ENCODE peak calls at places on chromosomes 2 and 18, in six cellular contexts. One of them, this sample, is unnamed.

GRCh38 chr18:39480494-39481245 is 1915.1 kb upstream of the CELF4 start:
- DNase-seq in A673: no peak
- DNase-seq in GM20000: no peak
- DNase-seq in GM12865: no peak
- DNase-seq in A549: no peak
- DNase-seq in WTC11: no peak
- DNase-seq in this sample: no peak

GRCh38 chr18:5772706-5773105 is 122.6 kb downstream of the TMEM200C start:
- DNase-seq in WTC11: no peak
- DNase-seq in A549: no peak
- DNase-seq in GM20000: no peak
- DNase-seq in A673: no peak
- DNase-seq in GM12865: no peak
- DNase-seq in this sample: no peak

GRCh38 chr2:46010925-46011490 is 286.2 kb upstream of the EPAS1 start:
- DNase-seq in WTC11: no peak
- DNase-seq in A673: peak
- DNase-seq in GM12865: peak
- DNase-seq in A549: peak
- DNase-seq in GM20000: peak
- DNase-seq in this sample: no peak

GRCh38 chr2:207008105-207008990 is 69.0 kb downstream of the CPO start:
- DNase-seq in A673: peak
- DNase-seq in A549: no peak
- DNase-seq in GM20000: no peak
- DNase-seq in WTC11: peak
- DNase-seq in GM12865: no peak
- DNase-seq in this sample: no peak

GRCh38 chr2:150255528-150255927 is 231.9 kb downstream of the RND3 start:
- DNase-seq in GM12865: no peak
- DNase-seq in GM20000: no peak
- DNase-seq in A673: no peak
- DNase-seq in A549: no peak
- DNase-seq in WTC11: no peak
- DNase-seq in this sample: no peak

GRCh38 chr2:29606105-29606871 is 315.1 kb downstream of the ALK start:
- DNase-seq in A549: no peak
- DNase-seq in A673: peak
- DNase-seq in GM12865: no peak
- DNase-seq in WTC11: no peak
- DNase-seq in GM20000: no peak
- DNase-seq in this sample: no peak

GRCh38 chr2:164840458-164840929 is 1.1 kb downstream of the COBLL1 start:
- DNase-seq in GM20000: no peak
- DNase-seq in WTC11: peak
- DNase-seq in A549: peak
- DNase-seq in A673: peak
- DNase-seq in GM12865: no peak
- DNase-seq in this sample: peak

GRCh38 chr2:41579811-41580210 is 468.0 kb upstream of the PKDCC start:
- DNase-seq in GM20000: no peak
- DNase-seq in WTC11: no peak
- DNase-seq in A673: peak
- DNase-seq in GM12865: no peak
- DNase-seq in A549: no peak
- DNase-seq in this sample: no peak

GRCh38 chr18:12410121-12410520 is 2.4 kb downstream of the PRELID3A start:
- DNase-seq in A673: no peak
- DNase-seq in A549: no peak
- DNase-seq in WTC11: no peak
- DNase-seq in GM20000: no peak
- DNase-seq in GM12865: no peak
- DNase-seq in this sample: no peak

GRCh38 chr2:15355386-15355785 is 205.7 kb downstream of the NBAS start:
- DNase-seq in A673: no peak
- DNase-seq in GM20000: no peak
- DNase-seq in WTC11: no peak
- DNase-seq in GM12865: no peak
- DNase-seq in A549: no peak
- DNase-seq in this sample: no peak

GRCh38 chr2:28989973-28990372 is 8.9 kb downstream of the TOGARAM2 start:
- DNase-seq in A549: no peak
- DNase-seq in GM20000: no peak
- DNase-seq in WTC11: no peak
- DNase-seq in A673: no peak
- DNase-seq in GM12865: no peak
- DNase-seq in this sample: no peak

GRCh38 chr2:147989809-147990403 is 30.6 kb downstream of the ORC4 start:
- DNase-seq in A673: peak
- DNase-seq in GM20000: peak
- DNase-seq in GM12865: peak
- DNase-seq in A549: peak
- DNase-seq in WTC11: no peak
- DNase-seq in this sample: no peak

GRCh38 chr2:16273111-16273510 is 332.8 kb downstream of the MYCN start:
- DNase-seq in GM12865: no peak
- DNase-seq in WTC11: no peak
- DNase-seq in A549: no peak
- DNase-seq in A673: no peak
- DNase-seq in GM20000: no peak
- DNase-seq in this sample: no peak

GRCh38 chr2:21067863-21068537 is 24.1 kb upstream of the APOB start:
- DNase-seq in WTC11: no peak
- DNase-seq in GM20000: no peak
- DNase-seq in GM12865: no peak
- DNase-seq in A549: no peak
- DNase-seq in A673: no peak
- DNase-seq in this sample: no peak

GRCh38 chr18:34342960-34343359 is 118.2 kb upstream of the NOL4 start:
- DNase-seq in GM20000: no peak
- DNase-seq in WTC11: no peak
- DNase-seq in A549: no peak
- DNase-seq in GM12865: no peak
- DNase-seq in A673: no peak
- DNase-seq in this sample: no peak

GRCh38 chr2:20421988-20422678 is 24.7 kb upstream of the RHOB start:
- DNase-seq in WTC11: no peak
- DNase-seq in A549: no peak
- DNase-seq in GM20000: no peak
- DNase-seq in A673: no peak
- DNase-seq in GM12865: no peak
- DNase-seq in this sample: peak

GRCh38 chr2:69993048-69993565 is 31.7 kb upstream of the ASPRV1 start:
- DNase-seq in GM20000: no peak
- DNase-seq in A549: no peak
- DNase-seq in WTC11: no peak
- DNase-seq in GM12865: no peak
- DNase-seq in A673: no peak
- DNase-seq in this sample: no peak

GRCh38 chr18:47898055-47898454 is 32.4 kb downstream of the SMAD2 start:
- DNase-seq in GM20000: no peak
- DNase-seq in GM12865: no peak
- DNase-seq in A549: no peak
- DNase-seq in A673: no peak
- DNase-seq in WTC11: no peak
- DNase-seq in this sample: no peak

GRCh38 chr2:86038291-86039081 is 67.2 kb downstream of the POLR1A start:
- DNase-seq in A673: no peak
- DNase-seq in WTC11: no peak
- DNase-seq in GM12865: peak
- DNase-seq in A549: no peak
- DNase-seq in GM20000: no peak
- DNase-seq in this sample: no peak

GRCh38 chr2:46163031-46163430 is 134.2 kb upstream of the EPAS1 start:
- DNase-seq in A549: no peak
- DNase-seq in WTC11: no peak
- DNase-seq in A673: no peak
- DNase-seq in GM20000: no peak
- DNase-seq in GM12865: no peak
- DNase-seq in this sample: no peak

GRCh38 chr18:29164020-29164706 is 987.2 kb upstream of the CDH2 start:
- DNase-seq in GM20000: no peak
- DNase-seq in A549: peak
- DNase-seq in A673: peak
- DNase-seq in GM12865: no peak
- DNase-seq in WTC11: no peak
- DNase-seq in this sample: no peak

GRCh38 chr2:203799905-203800304 is 67.7 kb upstream of the CTLA4 start:
- DNase-seq in WTC11: no peak
- DNase-seq in GM20000: peak
- DNase-seq in GM12865: peak
- DNase-seq in A549: no peak
- DNase-seq in A673: no peak
- DNase-seq in this sample: no peak

GRCh38 chr2:203798296-203799157 is 69.0 kb upstream of the CTLA4 start:
- DNase-seq in GM12865: peak
- DNase-seq in A549: no peak
- DNase-seq in A673: no peak
- DNase-seq in GM20000: no peak
- DNase-seq in WTC11: no peak
- DNase-seq in this sample: no peak

GRCh38 chr2:203800783-203801182 is 66.8 kb upstream of the CTLA4 start:
- DNase-seq in GM20000: no peak
- DNase-seq in A673: no peak
- DNase-seq in WTC11: no peak
- DNase-seq in A549: no peak
- DNase-seq in GM12865: no peak
- DNase-seq in this sample: no peak

GRCh38 chr2:203797363-203798111 is 70.0 kb upstream of the CTLA4 start:
- DNase-seq in GM12865: no peak
- DNase-seq in A673: no peak
- DNase-seq in WTC11: no peak
- DNase-seq in A549: no peak
- DNase-seq in GM20000: no peak
- DNase-seq in this sample: no peak

GRCh38 chr2:203796278-203796677 is 71.3 kb upstream of the CTLA4 start:
- DNase-seq in GM20000: no peak
- DNase-seq in A673: no peak
- DNase-seq in A549: no peak
- DNase-seq in GM12865: no peak
- DNase-seq in WTC11: no peak
- DNase-seq in this sample: no peak
- TF ChIP-seq CTCF in GM20000: no peak
- TF ChIP-seq CTCF in A673: no peak
- TF ChIP-seq CTCF in A549: no peak
- TF ChIP-seq CTCF in GM12865: no peak
- TF ChIP-seq CTCF in WTC11: no peak
- TF ChIP-seq CTCF in this sample: no peak

GRCh38 chr2:101106453-101107181 is 44.6 kb downstream of the TBC1D8 start:
- DNase-seq in A673: no peak
- DNase-seq in WTC11: no peak
- DNase-seq in GM20000: no peak
- DNase-seq in A549: no peak
- DNase-seq in GM12865: no peak
- DNase-seq in this sample: no peak

GRCh38 chr2:101109451-101110140 is 41.6 kb downstream of the TBC1D8 start:
- DNase-seq in A549: no peak
- DNase-seq in GM20000: no peak
- DNase-seq in WTC11: no peak
- DNase-seq in A673: no peak
- DNase-seq in GM12865: no peak
- DNase-seq in this sample: no peak

GRCh38 chr2:101105654-101106053 is 45.5 kb downstream of the TBC1D8 start:
- DNase-seq in A549: no peak
- DNase-seq in GM20000: no peak
- DNase-seq in GM12865: no peak
- DNase-seq in A673: no peak
- DNase-seq in WTC11: no peak
- DNase-seq in this sample: no peak

GRCh38 chr2:101107246-101107645 is 43.9 kb downstream of the TBC1D8 start:
- DNase-seq in A549: no peak
- DNase-seq in A673: peak
- DNase-seq in WTC11: no peak
- DNase-seq in GM20000: no peak
- DNase-seq in GM12865: no peak
- DNase-seq in this sample: no peak

GRCh38 chr2:101108357-101108756 is 42.8 kb downstream of the TBC1D8 start:
- DNase-seq in A549: no peak
- DNase-seq in WTC11: no peak
- DNase-seq in GM12865: no peak
- DNase-seq in GM20000: no peak
- DNase-seq in A673: no peak
- DNase-seq in this sample: no peak
- TF ChIP-seq CTCF in A549: no peak
- TF ChIP-seq CTCF in WTC11: no peak
- TF ChIP-seq CTCF in GM12865: no peak
- TF ChIP-seq CTCF in GM20000: no peak
- TF ChIP-seq CTCF in A673: no peak
- TF ChIP-seq CTCF in this sample: no peak

GRCh38 chr2:133262888-133263287 is 305.4 kb downstream of the NCKAP5 start:
- DNase-seq in A549: no peak
- DNase-seq in GM12865: no peak
- DNase-seq in WTC11: no peak
- DNase-seq in GM20000: no peak
- DNase-seq in A673: peak
- DNase-seq in this sample: no peak

GRCh38 chr2:133270550-133270949 is 297.7 kb downstream of the NCKAP5 start:
- DNase-seq in A673: no peak
- DNase-seq in GM12865: no peak
- DNase-seq in GM20000: no peak
- DNase-seq in WTC11: no peak
- DNase-seq in A549: no peak
- DNase-seq in this sample: no peak

GRCh38 chr2:133266926-133267590 is 301.2 kb downstream of the NCKAP5 start:
- DNase-seq in GM20000: no peak
- DNase-seq in A549: peak
- DNase-seq in WTC11: peak
- DNase-seq in A673: peak
- DNase-seq in GM12865: no peak
- DNase-seq in this sample: peak

GRCh38 chr2:133264951-133265949 is 303.0 kb downstream of the NCKAP5 start:
- DNase-seq in A549: peak
- DNase-seq in WTC11: peak
- DNase-seq in GM20000: no peak
- DNase-seq in A673: peak
- DNase-seq in GM12865: no peak
- DNase-seq in this sample: peak

GRCh38 chr2:133266075-133266925 is 302.0 kb downstream of the NCKAP5 start:
- DNase-seq in GM12865: no peak
- DNase-seq in A549: peak
- DNase-seq in WTC11: peak
- DNase-seq in A673: peak
- DNase-seq in GM20000: no peak
- DNase-seq in this sample: peak
- TF ChIP-seq CTCF in GM12865: no peak
- TF ChIP-seq CTCF in A549: peak
- TF ChIP-seq CTCF in WTC11: no peak
- TF ChIP-seq CTCF in A673: peak
- TF ChIP-seq CTCF in GM20000: no peak
- TF ChIP-seq CTCF in this sample: peak

DNA sequence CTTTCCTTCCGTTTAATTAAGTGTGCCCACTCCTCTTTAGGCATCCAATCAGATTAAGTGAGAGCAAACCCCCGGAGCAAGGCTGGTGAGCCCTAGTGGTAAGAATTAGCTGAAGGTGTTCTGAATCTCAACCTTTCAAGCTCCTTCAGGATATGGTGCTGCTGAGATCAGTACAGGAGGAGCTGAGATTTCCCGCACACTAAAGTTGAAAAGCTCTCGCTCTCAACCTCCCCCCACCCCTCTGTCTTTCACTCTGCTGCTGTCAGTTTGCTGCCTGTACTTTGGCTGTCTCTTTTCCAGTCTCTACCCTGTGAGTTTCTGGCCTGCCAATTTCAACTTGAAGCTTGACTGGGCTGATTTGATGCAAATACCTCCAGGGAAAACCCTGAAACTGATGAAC is 15.7 kb downstream of the ZEB2 start:
- DNase-seq in A549: no peak
- DNase-seq in WTC11: no peak
- DNase-seq in GM12865: no peak
- DNase-seq in GM20000: no peak
- DNase-seq in A673: no peak
- DNase-seq in this sample: no peak
- TF ChIP-seq CTCF in A549: no peak
- TF ChIP-seq CTCF in WTC11: no peak
- TF ChIP-seq CTCF in GM12865: no peak
- TF ChIP-seq CTCF in GM20000: no peak
- TF ChIP-seq CTCF in A673: no peak
- TF ChIP-seq CTCF in this sample: peak

This sample was measured in progenitor cell of endocrine pancreas.